ENCODE peak calls at places on chromosomes 16 and 17, in five cellular contexts. One of them, this sample, is unnamed.

GRCh38 chr17:6421700-6422604 is 13.0 kb downstream of the AIPL1 start:
- DNase-seq in RPMI8226: peak
- DNase-seq in SHP77: peak
- DNase-seq in CD4-positive, alpha-beta T cell: peak
- DNase-seq in activated naive CD4-positive, alpha-beta T cell: peak
- DNase-seq in this sample: peak

GRCh38 chr17:4110152-4110551 is 32.7 kb downstream of the ZZEF1 start:
- DNase-seq in activated naive CD4-positive, alpha-beta T cell: no peak
- DNase-seq in RPMI8226: no peak
- DNase-seq in SHP77: no peak
- DNase-seq in CD4-positive, alpha-beta T cell: no peak
- DNase-seq in this sample: no peak

GRCh38 chr16:52193441-52193840 is 353.5 kb downstream of the TOX3 start:
- DNase-seq in CD4-positive, alpha-beta T cell: no peak
- DNase-seq in activated naive CD4-positive, alpha-beta T cell: no peak
- DNase-seq in SHP77: no peak
- DNase-seq in RPMI8226: no peak
- DNase-seq in this sample: no peak

GRCh38 chr16:56944954-56945839 is 13.3 kb downstream of the HERPUD1 start:
- DNase-seq in RPMI8226: peak
- DNase-seq in SHP77: no peak
- DNase-seq in CD4-positive, alpha-beta T cell: no peak
- DNase-seq in activated naive CD4-positive, alpha-beta T cell: no peak
- DNase-seq in this sample: peak

GRCh38 chr17:8499171-8499570 is 63.5 kb downstream of the NDEL1 start:
- DNase-seq in RPMI8226: no peak
- DNase-seq in CD4-positive, alpha-beta T cell: no peak
- DNase-seq in SHP77: no peak
- DNase-seq in activated naive CD4-positive, alpha-beta T cell: no peak
- DNase-seq in this sample: no peak

GRCh38 chr17:7997186-7997585 is 5.2 kb upstream of the GUCY2D start:
- DNase-seq in CD4-positive, alpha-beta T cell: no peak
- DNase-seq in RPMI8226: peak
- DNase-seq in SHP77: peak
- DNase-seq in activated naive CD4-positive, alpha-beta T cell: peak
- DNase-seq in this sample: peak

GRCh38 chr17:45907720-45908395 is 13.5 kb downstream of the MAPT start:
- DNase-seq in RPMI8226: no peak
- DNase-seq in SHP77: no peak
- DNase-seq in activated naive CD4-positive, alpha-beta T cell: no peak
- DNase-seq in CD4-positive, alpha-beta T cell: no peak
- DNase-seq in this sample: no peak

GRCh38 chr16:67196881-67197280 is 2.0 kb upstream of the ELMO3 start:
- DNase-seq in RPMI8226: no peak
- DNase-seq in CD4-positive, alpha-beta T cell: no peak
- DNase-seq in SHP77: no peak
- DNase-seq in activated naive CD4-positive, alpha-beta T cell: no peak
- DNase-seq in this sample: no peak

GRCh38 chr17:81173354-81173753 is 7.3 kb upstream of the AATK start:
- DNase-seq in SHP77: no peak
- DNase-seq in CD4-positive, alpha-beta T cell: no peak
- DNase-seq in activated naive CD4-positive, alpha-beta T cell: no peak
- DNase-seq in RPMI8226: no peak
- DNase-seq in this sample: no peak

GRCh38 chr17:74842146-74842598 is 17.5 kb downstream of the GRIN2C start:
- DNase-seq in activated naive CD4-positive, alpha-beta T cell: no peak
- DNase-seq in SHP77: no peak
- DNase-seq in RPMI8226: no peak
- DNase-seq in CD4-positive, alpha-beta T cell: no peak
- DNase-seq in this sample: no peak

GRCh38 chr17:10920511-10920910 is 82.6 kb upstream of the PIRT start:
- DNase-seq in RPMI8226: no peak
- DNase-seq in SHP77: no peak
- DNase-seq in CD4-positive, alpha-beta T cell: no peak
- DNase-seq in activated naive CD4-positive, alpha-beta T cell: no peak
- DNase-seq in this sample: no peak

This sample was measured in NAMALWA.